ENCODE peak calls at places on chromosomes 2 and 18, in five cellular contexts. X is A549, Q is GM12878, Z is HepG2, A is HEK293T. R is an unnamed sample.

GRCh38 chr2:95052804-95053535 is 27.5 kb downstream of the MAL start:
- DNase-seq in X (no peak), Q (no peak), Z (no peak), A (no peak), R (no peak)

GRCh38 chr2:20182241-20182931 is 42.5 kb downstream of the SDC1 start:
- DNase-seq in X (peak), Q (no peak), Z (no peak), A (no peak), R (peak)

GRCh38 chr2:26344581-26345283 is 1.2 kb upstream of the SELENOI start:
- DNase-seq in X (no peak), Q (no peak), Z (peak), A (no peak), R (peak)

GRCh38 chr2:187429989-187430388 is 18.1 kb downstream of the CALCRL start:
- DNase-seq in X (no peak), Q (no peak), Z (no peak), A (no peak), R (peak)

GRCh38 chr2:26561918-26562810 is 79.0 kb downstream of the CIB4 start:
- DNase-seq in X (peak), Q (no peak), Z (peak), A (no peak), R (no peak)

GRCh38 chr2:38600242-38600891 is 2.4 kb downstream of the HNRNPLL start:
- DNase-seq in X (no peak), Q (no peak), Z (peak), A (no peak), R (no peak)

GRCh38 chr2:161412346-161412745 is 3.8 kb upstream of the TBR1 start:
- DNase-seq in X (no peak), Q (no peak), Z (no peak), A (no peak), R (peak)

GRCh38 chr2:234289789-234290188 is 207.1 kb downstream of the ARL4C start:
- DNase-seq in X (peak), Q (no peak), Z (no peak), A (no peak), R (peak)

GRCh38 chr18:8948471-8949149 is 153.9 kb upstream of the NDUFV2 start:
- DNase-seq in X (peak), Q (no peak), Z (no peak), A (no peak), R (peak)

GRCh38 chr2:177783091-177783490 is 289.5 kb downstream of the PDE11A start:
- DNase-seq in X (no peak), Q (no peak), Z (no peak), A (no peak), R (no peak)

GRCh38 chr18:61926532-61926931 is 33.7 kb upstream of the RNF152 start:
- DNase-seq in X (no peak), Q (no peak), Z (no peak), A (no peak), R (no peak)

GRCh38 chr2:223532161-223532560 is 70.0 kb downstream of the SCG2 start:
- DNase-seq in X (no peak), Q (no peak), Z (no peak), A (no peak), R (peak)

GRCh38 chr2:42770288-42771131 is 6.6 kb upstream of the OXER1 start:
- DNase-seq in X (peak), Q (no peak), Z (peak), A (peak), R (peak)

GRCh38 chr2:22890142-22890541 is 494.8 kb upstream of the KLHL29 start:
- DNase-seq in X (no peak), Q (no peak), Z (no peak), A (no peak), R (no peak)

GRCh38 chr2:138698428-138698827 is 81.8 kb downstream of the NXPH2 start:
- DNase-seq in X (no peak), Q (no peak), Z (no peak), A (no peak), R (no peak)

GRCh38 chr2:102004588-102004987 is 12.8 kb downstream of the IL1R2 start:
- DNase-seq in X (no peak), Q (no peak), Z (no peak), A (no peak), R (no peak)

GRCh38 chr2:9946076-9946475 is 5.4 kb upstream of the GRHL1 start:
- DNase-seq in X (no peak), Q (no peak), Z (no peak), A (no peak), R (no peak)

GRCh38 chr2:88880441-88880953 is 189.0 kb downstream of the RPIA start:
- DNase-seq in X (peak), Q (no peak), Z (peak), A (peak), R (peak)

GRCh38 chr2:18551623-18552022 is 8.8 kb downstream of the RDH14 start:
- DNase-seq in X (no peak), Q (no peak), Z (no peak), A (no peak), R (no peak)

GRCh38 chr2:3265981-3266726 is 111.5 kb downstream of the EIPR1 start:
- DNase-seq in X (no peak), Q (no peak), Z (no peak), A (no peak), R (no peak)

GRCh38 chr2:157898591-157898996 is 22.5 kb upstream of the ACVR1 start:
- DNase-seq in X (no peak), Q (no peak), Z (no peak), A (no peak), R (peak)

GRCh38 chr2:3355951-3356569 is 21.6 kb downstream of the EIPR1 start:
- DNase-seq in X (no peak), Q (no peak), Z (no peak), A (no peak), R (no peak)

GRCh38 chr18:13502585-13502984 is 223.8 kb downstream of the FAM210A start:
- DNase-seq in X (no peak), Q (no peak), Z (no peak), A (no peak), R (no peak)

GRCh38 chr2:32963941-32964340 is 17.2 kb downstream of the LTBP1 start:
- DNase-seq in X (no peak), Q (no peak), Z (no peak), A (no peak), R (peak)

GRCh38 chr2:229660951-229661350 is 53.4 kb downstream of the DNER start:
- DNase-seq in X (no peak), Q (no peak), Z (no peak), A (no peak), R (no peak)

GRCh38 chr2:13034861-13035260 is 318.1 kb downstream of the TRIB2 start:
- DNase-seq in X (no peak), Q (no peak), Z (no peak), A (no peak), R (no peak)

GRCh38 chr2:42979870-42980763 is 187.7 kb upstream of the HAAO start:
- DNase-seq in X (no peak), Q (no peak), Z (no peak), A (no peak), R (no peak)

GRCh38 chr2:163348843-163349395 is 386.9 kb downstream of the FIGN start:
- DNase-seq in X (peak), Q (no peak), Z (peak), A (peak), R (peak)

GRCh38 chr2:203928849-203929248 is 7.7 kb upstream of the ICOS start:
- DNase-seq in X (no peak), Q (no peak), Z (no peak), A (no peak), R (peak)

GRCh38 chr2:56297671-56298070 is 113.9 kb downstream of the CCDC85A start:
- DNase-seq in X (no peak), Q (no peak), Z (no peak), A (no peak), R (no peak)

GRCh38 chr2:237967463-237967871 is 653 bp downstream of the UBE2F start:
- DNase-seq in X (peak), Q (no peak), Z (no peak), A (peak), R (no peak)

GRCh38 chr2:172330060-172330671 is 97.2 kb upstream of the ITGA6 start:
- DNase-seq in X (no peak), Q (no peak), Z (peak), A (no peak), R (no peak)

GRCh38 chr2:221448086-221448856 is 123.8 kb downstream of the EPHA4 start:
- DNase-seq in X (no peak), Q (no peak), Z (no peak), A (peak), R (no peak)

GRCh38 chr18:13558132-13558531 is 168.2 kb downstream of the FAM210A start:
- DNase-seq in X (peak), Q (no peak), Z (peak), A (peak), R (peak)

GRCh38 chr2:74333175-74333574 is 10.0 kb downstream of the SLC4A5 start:
- DNase-seq in X (no peak), Q (no peak), Z (peak), A (peak), R (peak)

GRCh38 chr2:28451793-28452533 is 43.9 kb upstream of the PLB1 start:
- DNase-seq in X (no peak), Q (no peak), Z (no peak), A (no peak), R (no peak)

GRCh38 chr2:28454016-28454930 is 41.6 kb upstream of the PLB1 start:
- DNase-seq in X (no peak), Q (no peak), Z (no peak), A (no peak), R (peak)

GRCh38 chr2:28453396-28453795 is 42.5 kb upstream of the PLB1 start:
- DNase-seq in X (no peak), Q (no peak), Z (no peak), A (no peak), R (no peak)

GRCh38 chr2:28450901-28451565 is 44.8 kb upstream of the PLB1 start:
- DNase-seq in X (no peak), Q (no peak), Z (no peak), A (no peak), R (no peak)

GRCh38 chr2:28452534-28453081 is 43.3 kb upstream of the PLB1 start:
- DNase-seq in X (peak), Q (no peak), Z (peak), A (peak), R (peak)
- TF ChIP-seq BHLHE40 in X (no peak), Q (no peak), Z (peak), A (no peak), R (no peak)

DNA sequence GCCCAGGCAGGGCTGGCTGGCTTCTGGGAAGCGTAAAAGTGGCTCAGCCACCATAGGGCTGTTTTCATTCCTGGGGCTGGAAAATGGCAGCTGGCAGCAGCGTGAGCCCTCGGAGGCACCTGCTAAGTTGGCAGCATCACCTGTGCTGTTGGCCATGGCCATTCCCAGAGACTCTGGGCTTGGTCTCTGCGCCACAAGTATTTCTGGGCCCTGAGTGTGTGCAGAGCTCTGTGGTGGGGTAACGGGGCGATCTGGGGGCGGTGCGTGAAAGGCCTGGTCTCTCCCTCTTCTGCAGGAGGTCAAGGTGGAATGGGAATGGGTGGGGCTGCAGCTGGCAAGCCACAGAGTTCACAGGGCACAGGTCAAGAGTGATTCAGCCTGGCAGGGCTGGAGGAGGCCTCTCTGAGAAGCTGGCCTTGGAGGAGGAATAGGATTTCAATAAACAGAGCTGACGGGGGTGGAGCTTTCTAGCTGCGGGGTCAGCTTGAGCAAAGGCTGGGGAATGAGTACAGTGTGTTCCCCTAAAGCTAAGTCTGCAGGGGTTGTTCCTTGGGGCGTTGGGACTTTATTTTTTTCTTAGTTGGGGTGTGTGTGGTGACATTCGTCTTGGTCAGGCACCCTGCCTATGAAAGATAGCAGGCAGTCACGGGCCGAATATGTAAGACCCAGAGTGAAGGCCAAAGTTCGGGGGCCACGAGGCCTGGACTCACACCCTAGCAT is 10.3 kb upstream of the NTSR2 start:
- DNase-seq in X (no peak), Q (no peak), Z (peak), A (no peak), R (peak)
- TF ChIP-seq BHLHE40 in X (no peak), Q (no peak), Z (no peak), A (no peak), R (no peak)

DNA sequence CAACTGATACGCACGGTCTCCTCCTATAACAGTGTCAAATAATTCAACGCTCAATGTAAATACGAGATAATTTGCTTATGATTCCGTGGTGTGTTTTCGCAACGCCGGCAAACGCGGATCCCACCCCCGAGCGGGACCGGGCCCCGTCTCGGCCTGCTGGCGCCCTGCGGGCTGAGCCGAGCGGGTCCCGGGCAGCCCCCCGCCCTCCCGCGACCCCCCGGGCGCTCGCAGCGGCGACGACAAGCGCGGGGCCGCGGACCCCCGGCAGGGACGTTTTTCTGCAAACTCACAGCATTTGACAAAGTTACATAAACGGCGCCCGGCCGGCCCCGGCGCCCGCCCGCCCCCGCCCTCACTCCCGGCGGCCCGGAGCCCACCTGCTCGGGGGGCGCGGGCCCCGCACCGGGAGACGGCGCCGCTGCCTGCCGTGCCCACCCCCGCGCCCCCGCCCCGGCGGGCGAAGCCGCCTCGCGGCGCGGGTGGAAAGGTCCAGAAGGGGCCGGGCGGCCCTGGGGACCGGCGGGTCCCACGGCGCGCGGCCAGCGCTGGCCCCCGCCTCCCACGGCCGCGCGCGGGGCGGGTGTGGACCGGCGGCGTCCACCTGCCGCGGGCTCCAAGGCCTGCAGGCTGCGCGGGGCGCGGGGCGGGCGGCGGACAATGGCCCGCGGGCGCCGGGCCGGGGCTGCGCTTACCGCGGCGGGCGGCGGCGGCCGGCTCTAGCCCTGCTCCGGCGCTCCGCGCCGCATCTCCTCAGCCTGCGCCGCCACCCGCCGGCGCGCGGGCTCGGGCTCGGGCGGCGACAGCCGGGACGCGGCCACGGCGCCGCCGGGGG is 604 bp downstream of the HDAC4 start:
- DNase-seq in X (peak), Q (no peak), Z (peak), A (peak), R (peak)
- TF ChIP-seq BHLHE40 in X (no peak), Q (no peak), Z (no peak), A (no peak), R (no peak)

GRCh38 chr2:28163028-28163427 is 229.6 kb upstream of the FOSL2 start:
- DNase-seq in X (no peak), Q (no peak), Z (no peak), A (no peak), R (no peak)

GRCh38 chr2:28160986-28161425 is 231.7 kb upstream of the FOSL2 start:
- DNase-seq in X (peak), Q (no peak), Z (no peak), A (no peak), R (peak)

GRCh38 chr2:28163627-28164279 is 228.9 kb upstream of the FOSL2 start:
- DNase-seq in X (no peak), Q (no peak), Z (no peak), A (no peak), R (no peak)

GRCh38 chr2:28162538-28162937 is 230.1 kb upstream of the FOSL2 start:
- DNase-seq in X (no peak), Q (no peak), Z (no peak), A (no peak), R (no peak)

GRCh38 chr2:28161466-28161865 is 231.2 kb upstream of the FOSL2 start:
- DNase-seq in X (no peak), Q (no peak), Z (no peak), A (no peak), R (no peak)
- TF ChIP-seq BHLHE40 in X (no peak), Q (no peak), Z (no peak), A (no peak), R (no peak)

GRCh38 chr18:48122816-48123215 is 192.4 kb upstream of the SMAD2 start:
- DNase-seq in X (no peak), Q (no peak), Z (no peak), A (no peak), R (no peak)
- TF ChIP-seq BHLHE40 in X (no peak), Q (no peak), Z (no peak), A (no peak), R (no peak)

GRCh38 chr2:76895469-76895868 is 626.7 kb downstream of the LRRTM4 start:
- DNase-seq in X (no peak), Q (no peak), Z (peak), A (no peak), R (peak)
- TF ChIP-seq BHLHE40 in X (no peak), Q (no peak), Z (no peak), A (no peak), R (no peak)

GRCh38 chr2:239443666-239444567 is 43.1 kb upstream of the HDAC4 start:
- DNase-seq in X (peak), Q (no peak), Z (peak), A (no peak), R (peak)
- TF ChIP-seq BHLHE40 in X (no peak), Q (no peak), Z (no peak), A (no peak), R (no peak)

GRCh38 chr18:56986829-56987228 is 160.1 kb upstream of the BOD1L2 start:
- DNase-seq in X (no peak), Q (no peak), Z (peak), A (no peak), R (no peak)

GRCh38 chr18:56984731-56985130 is 162.2 kb upstream of the BOD1L2 start:
- DNase-seq in X (no peak), Q (no peak), Z (peak), A (no peak), R (no peak)

GRCh38 chr18:56983275-56983992 is 163.5 kb upstream of the BOD1L2 start:
- DNase-seq in X (no peak), Q (no peak), Z (no peak), A (no peak), R (peak)

GRCh38 chr18:56987236-56987635 is 159.7 kb upstream of the BOD1L2 start:
- DNase-seq in X (no peak), Q (no peak), Z (no peak), A (no peak), R (no peak)

DNA sequence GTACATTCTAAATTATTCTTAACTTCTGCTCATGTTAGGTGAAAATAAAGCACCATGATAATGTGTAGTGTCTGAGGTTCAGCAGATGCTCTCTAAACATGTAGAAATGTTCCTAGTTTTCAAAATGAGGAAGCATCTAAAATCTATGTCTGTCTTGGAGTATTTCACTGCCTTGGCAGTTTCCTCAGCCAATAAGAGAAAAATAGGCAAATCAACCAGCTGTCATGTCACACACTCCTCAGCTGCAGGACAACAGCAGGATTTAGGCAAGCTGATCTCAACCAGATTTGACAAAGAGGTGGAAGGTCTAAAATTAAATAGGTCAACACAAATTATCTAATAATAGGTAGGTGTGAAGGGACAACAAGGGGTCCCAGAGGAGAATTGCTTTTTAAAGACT is 164.1 kb upstream of the BOD1L2 start:
- DNase-seq in X (no peak), Q (no peak), Z (no peak), A (no peak), R (no peak)
- TF ChIP-seq BHLHE40 in X (no peak), Q (no peak), Z (no peak), A (no peak), R (no peak)

GRCh38 chr2:152432765-152433164 is 97.8 kb downstream of the FMNL2 start:
- DNase-seq in X (no peak), Q (no peak), Z (peak), A (no peak), R (no peak)
- TF ChIP-seq BHLHE40 in X (no peak), Q (no peak), Z (no peak), A (no peak), R (no peak)